ENCODE peak calls at places on chromosomes 13 and 19, in four cellular contexts. One of them, this sample, is unnamed.

GRCh38 chr19:34088292-34088691 is 84.0 kb upstream of the LSM14A start:
- DNase-seq in cardiac fibroblast: no peak
- DNase-seq in foreskin fibroblast: no peak
- DNase-seq in CD4-positive, alpha-beta T cell: no peak
- DNase-seq in this sample: no peak

GRCh38 chr13:88617176-88617575 is 946.0 kb downstream of the SLITRK5 start:
- DNase-seq in CD4-positive, alpha-beta T cell: no peak
- DNase-seq in cardiac fibroblast: no peak
- DNase-seq in foreskin fibroblast: no peak
- DNase-seq in this sample: no peak

GRCh38 chr13:25966086-25966485 is 85.7 kb downstream of the SHISA2 start:
- DNase-seq in CD4-positive, alpha-beta T cell: no peak
- DNase-seq in cardiac fibroblast: no peak
- DNase-seq in foreskin fibroblast: no peak
- DNase-seq in this sample: no peak

GRCh38 chr19:4375164-4375619 is 25.2 kb downstream of the SH3GL1 start:
- DNase-seq in CD4-positive, alpha-beta T cell: no peak
- DNase-seq in foreskin fibroblast: no peak
- DNase-seq in cardiac fibroblast: no peak
- DNase-seq in this sample: peak

GRCh38 chr13:28574617-28575142 is 79.8 kb upstream of the FLT1 start:
- DNase-seq in CD4-positive, alpha-beta T cell: no peak
- DNase-seq in foreskin fibroblast: peak
- DNase-seq in cardiac fibroblast: peak
- DNase-seq in this sample: no peak

GRCh38 chr19:8269724-8270123 is 38.4 kb downstream of the CD320 start:
- DNase-seq in cardiac fibroblast: no peak
- DNase-seq in foreskin fibroblast: no peak
- DNase-seq in CD4-positive, alpha-beta T cell: no peak
- DNase-seq in this sample: no peak

GRCh38 chr19:8615813-8616596 is 5.5 kb upstream of the ADAMTS10 start:
- DNase-seq in foreskin fibroblast: peak
- DNase-seq in cardiac fibroblast: peak
- DNase-seq in CD4-positive, alpha-beta T cell: peak
- DNase-seq in this sample: peak

GRCh38 chr13:85650613-85651012 is 148.6 kb downstream of the SLITRK6 start:
- DNase-seq in cardiac fibroblast: no peak
- DNase-seq in foreskin fibroblast: no peak
- DNase-seq in CD4-positive, alpha-beta T cell: no peak
- DNase-seq in this sample: no peak

GRCh38 chr13:36904219-36904618 is 15.8 kb downstream of the SMAD9 start:
- DNase-seq in foreskin fibroblast: no peak
- DNase-seq in cardiac fibroblast: no peak
- DNase-seq in CD4-positive, alpha-beta T cell: no peak
- DNase-seq in this sample: no peak

GRCh38 chr19:29724102-29724641 is 9.1 kb upstream of the C19orf12 start:
- DNase-seq in cardiac fibroblast: peak
- DNase-seq in foreskin fibroblast: peak
- DNase-seq in CD4-positive, alpha-beta T cell: no peak
- DNase-seq in this sample: no peak

GRCh38 chr19:49920624-49921363 is 8.2 kb upstream of the ATF5 start:
- DNase-seq in cardiac fibroblast: no peak
- DNase-seq in foreskin fibroblast: no peak
- DNase-seq in CD4-positive, alpha-beta T cell: no peak
- DNase-seq in this sample: no peak

GRCh38 chr19:46907880-46908279 is 47.1 kb downstream of the ARHGAP35 start:
- DNase-seq in CD4-positive, alpha-beta T cell: no peak
- DNase-seq in cardiac fibroblast: no peak
- DNase-seq in foreskin fibroblast: no peak
- DNase-seq in this sample: no peak

GRCh38 chr19:34577531-34578101 is 96.1 kb downstream of the WTIP start:
- DNase-seq in CD4-positive, alpha-beta T cell: no peak
- DNase-seq in foreskin fibroblast: no peak
- DNase-seq in cardiac fibroblast: no peak
- DNase-seq in this sample: no peak

GRCh38 chr13:52003551-52003950 is 7.7 kb downstream of the ATP7B start:
- DNase-seq in foreskin fibroblast: no peak
- DNase-seq in CD4-positive, alpha-beta T cell: no peak
- DNase-seq in cardiac fibroblast: no peak
- DNase-seq in this sample: no peak

GRCh38 chr19:5287066-5287465 is 53.5 kb downstream of the PTPRS start:
- DNase-seq in cardiac fibroblast: no peak
- DNase-seq in CD4-positive, alpha-beta T cell: no peak
- DNase-seq in foreskin fibroblast: no peak
- DNase-seq in this sample: no peak

GRCh38 chr13:84864341-84864740 is 934.9 kb downstream of the SLITRK6 start:
- DNase-seq in CD4-positive, alpha-beta T cell: no peak
- DNase-seq in foreskin fibroblast: no peak
- DNase-seq in cardiac fibroblast: no peak
- DNase-seq in this sample: no peak

GRCh38 chr19:46746281-46746965 is at the start of gene STRN4:
- DNase-seq in cardiac fibroblast: peak
- DNase-seq in CD4-positive, alpha-beta T cell: peak
- DNase-seq in foreskin fibroblast: peak
- DNase-seq in this sample: no peak

GRCh38 chr19:55255618-55256423 is 3.0 kb downstream of the PPP6R1 start:
- DNase-seq in CD4-positive, alpha-beta T cell: peak
- DNase-seq in foreskin fibroblast: no peak
- DNase-seq in cardiac fibroblast: peak
- DNase-seq in this sample: no peak

GRCh38 chr19:19821366-19822147 is at the start of gene ZNF506:
- DNase-seq in CD4-positive, alpha-beta T cell: peak
- DNase-seq in foreskin fibroblast: peak
- DNase-seq in cardiac fibroblast: peak
- DNase-seq in this sample: peak

GRCh38 chr19:15265849-15266248 is 33.6 kb upstream of the EPHX3 start:
- DNase-seq in cardiac fibroblast: peak
- DNase-seq in CD4-positive, alpha-beta T cell: no peak
- DNase-seq in foreskin fibroblast: peak
- DNase-seq in this sample: no peak

GRCh38 chr13:75161804-75162203 is 320.2 kb downstream of the TBC1D4 start:
- DNase-seq in foreskin fibroblast: no peak
- DNase-seq in CD4-positive, alpha-beta T cell: no peak
- DNase-seq in cardiac fibroblast: no peak
- DNase-seq in this sample: no peak

DNA sequence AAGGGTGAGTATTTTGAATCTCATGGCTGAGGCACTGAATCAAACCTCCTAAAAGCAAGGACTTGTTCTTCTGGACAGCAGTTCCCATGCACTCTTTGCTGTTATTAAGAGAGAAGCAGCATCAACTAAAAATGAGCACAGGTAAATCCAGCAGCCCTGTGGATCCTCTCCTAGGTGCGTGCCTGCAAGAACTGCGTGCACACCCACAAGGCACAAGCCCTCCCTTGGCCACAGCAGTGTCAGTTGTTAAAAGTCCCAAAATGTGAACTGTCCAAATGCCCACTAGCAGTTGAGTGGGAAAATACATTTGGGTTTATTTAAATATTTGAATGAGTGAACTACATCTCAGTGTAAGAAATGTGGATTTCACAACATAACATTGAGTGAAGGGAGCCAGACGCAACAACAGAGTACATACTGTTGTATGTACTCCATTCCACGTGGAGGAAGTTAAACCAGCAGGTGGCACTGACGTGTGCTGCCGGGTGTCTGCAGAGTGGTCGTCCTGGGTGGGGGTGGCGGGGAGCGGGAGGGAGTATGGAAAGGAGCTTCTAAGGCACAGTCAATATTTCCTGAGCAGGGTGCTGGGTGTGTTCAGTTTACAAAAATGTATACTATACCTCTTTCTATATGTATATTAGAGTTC is 266.4 kb downstream of the NALCN start:
- DNase-seq in CD4-positive, alpha-beta T cell: no peak
- DNase-seq in foreskin fibroblast: peak
- DNase-seq in cardiac fibroblast: peak
- DNase-seq in this sample: no peak
- TF ChIP-seq CTCF in CD4-positive, alpha-beta T cell: no peak
- TF ChIP-seq CTCF in foreskin fibroblast: peak
- TF ChIP-seq CTCF in cardiac fibroblast: peak
- TF ChIP-seq CTCF in this sample: peak

DNA sequence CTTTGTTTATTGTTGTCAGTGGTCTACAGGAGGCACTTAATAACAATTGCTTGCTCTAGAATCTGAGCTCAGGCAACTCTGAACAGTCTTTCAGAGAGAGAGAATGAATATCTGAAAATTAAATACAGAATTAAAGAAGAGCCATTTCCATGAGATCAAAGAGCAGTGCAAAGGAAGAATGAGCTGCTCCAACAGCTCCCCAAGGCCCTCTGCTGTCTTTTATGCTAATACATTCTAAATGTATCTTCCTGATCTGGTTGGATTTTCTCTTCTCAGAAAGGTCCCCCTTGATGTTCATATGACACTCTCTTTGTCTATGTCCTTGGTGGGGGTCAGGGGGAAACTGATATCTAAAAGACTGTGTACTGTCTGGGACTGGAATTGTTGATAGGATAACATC is 1029.6 kb downstream of the PCDH9 start:
- DNase-seq in cardiac fibroblast: peak
- DNase-seq in foreskin fibroblast: peak
- DNase-seq in CD4-positive, alpha-beta T cell: no peak
- DNase-seq in this sample: no peak
- TF ChIP-seq CTCF in cardiac fibroblast: peak
- TF ChIP-seq CTCF in foreskin fibroblast: no peak
- TF ChIP-seq CTCF in CD4-positive, alpha-beta T cell: no peak
- TF ChIP-seq CTCF in this sample: no peak

DNA sequence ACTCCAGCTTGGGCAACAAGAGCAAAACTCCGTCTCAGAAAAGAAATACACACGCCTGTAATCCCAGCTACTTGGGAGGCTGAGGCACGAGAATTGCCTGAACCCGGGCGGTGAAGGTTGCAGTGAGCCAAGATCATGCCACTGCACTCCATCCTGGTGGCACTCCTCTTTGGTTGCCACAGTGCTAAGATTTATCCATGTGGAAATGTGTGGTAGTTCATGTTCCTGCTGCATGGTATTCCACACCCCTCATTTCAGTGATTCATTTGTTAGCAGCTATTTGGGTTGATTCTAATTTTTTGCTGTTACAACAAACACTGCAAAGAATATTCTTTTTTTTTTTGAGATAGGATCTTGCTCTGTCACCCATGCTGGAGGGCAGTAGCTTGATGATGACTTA is 12.1 kb downstream of the IFNL3 start:
- DNase-seq in foreskin fibroblast: no peak
- DNase-seq in cardiac fibroblast: no peak
- DNase-seq in CD4-positive, alpha-beta T cell: no peak
- DNase-seq in this sample: no peak
- TF ChIP-seq CTCF in foreskin fibroblast: no peak
- TF ChIP-seq CTCF in cardiac fibroblast: no peak
- TF ChIP-seq CTCF in CD4-positive, alpha-beta T cell: no peak
- TF ChIP-seq CTCF in this sample: no peak

GRCh38 chr19:2231621-2232221 is 4.4 kb downstream of the PLEKHJ1 start:
- DNase-seq in foreskin fibroblast: no peak
- DNase-seq in CD4-positive, alpha-beta T cell: no peak
- DNase-seq in cardiac fibroblast: no peak
- DNase-seq in this sample: no peak
- TF ChIP-seq CTCF in foreskin fibroblast: no peak
- TF ChIP-seq CTCF in CD4-positive, alpha-beta T cell: no peak
- TF ChIP-seq CTCF in cardiac fibroblast: no peak
- TF ChIP-seq CTCF in this sample: no peak

DNA sequence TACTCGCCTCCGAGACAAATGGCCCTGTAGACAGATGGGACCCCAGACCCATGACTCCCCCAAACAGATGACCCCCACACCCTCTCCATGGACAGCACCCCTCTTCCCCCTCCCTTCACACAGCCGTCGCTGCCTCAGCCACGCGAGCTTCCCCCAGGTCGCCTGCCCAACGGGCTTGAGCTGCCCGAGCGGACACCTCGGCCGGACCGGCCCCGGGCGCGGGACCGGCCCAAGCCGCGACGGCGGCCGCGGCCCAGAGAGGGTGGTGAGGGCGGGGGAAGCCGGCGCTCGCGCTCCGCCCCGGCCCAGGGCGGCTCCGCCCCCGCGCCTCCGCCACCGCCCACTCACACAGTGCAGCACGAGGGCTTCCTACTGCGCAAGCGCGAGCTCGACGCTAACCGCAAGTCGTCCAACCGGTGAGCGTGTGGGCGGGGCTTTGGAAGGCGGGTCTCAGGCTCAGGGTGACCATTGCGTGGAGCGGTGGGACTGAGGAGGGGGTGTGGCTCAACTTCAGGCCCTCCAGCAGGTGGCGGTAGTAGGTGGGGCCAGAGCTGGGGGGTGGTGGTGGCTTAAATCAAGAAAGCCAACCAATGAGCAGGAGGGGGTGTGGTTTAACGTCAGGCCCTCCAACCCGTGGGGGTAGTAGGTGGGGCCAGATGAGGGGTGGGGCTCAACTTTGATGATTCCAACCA is 6.2 kb upstream of the SHKBP1 start:
- DNase-seq in cardiac fibroblast: peak
- DNase-seq in CD4-positive, alpha-beta T cell: peak
- DNase-seq in foreskin fibroblast: peak
- DNase-seq in this sample: peak
- TF ChIP-seq CTCF in cardiac fibroblast: peak
- TF ChIP-seq CTCF in CD4-positive, alpha-beta T cell: no peak
- TF ChIP-seq CTCF in foreskin fibroblast: no peak
- TF ChIP-seq CTCF in this sample: no peak

DNA sequence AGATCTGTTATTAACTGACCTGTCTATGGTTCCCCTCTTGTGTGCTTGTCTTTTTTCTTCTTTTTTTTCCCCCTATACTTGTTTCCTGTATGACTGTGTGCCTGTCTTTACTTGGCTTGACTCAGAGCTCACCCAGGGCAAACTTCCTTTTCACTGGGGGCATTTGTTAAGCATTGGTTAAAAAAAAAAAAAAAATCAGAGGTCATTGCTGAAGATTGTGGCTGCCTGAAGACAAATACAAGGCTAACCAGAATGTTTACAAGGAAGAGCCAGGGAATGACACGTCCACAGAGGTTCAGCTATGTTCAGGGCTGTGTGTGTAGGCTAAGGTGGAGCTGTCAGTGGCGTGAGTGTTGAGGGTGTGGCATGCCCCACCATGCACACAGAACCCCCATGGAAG is 47.1 kb downstream of the LNX2 start:
- DNase-seq in foreskin fibroblast: peak
- DNase-seq in cardiac fibroblast: peak
- DNase-seq in CD4-positive, alpha-beta T cell: no peak
- DNase-seq in this sample: peak
- TF ChIP-seq CTCF in foreskin fibroblast: no peak
- TF ChIP-seq CTCF in cardiac fibroblast: no peak
- TF ChIP-seq CTCF in CD4-positive, alpha-beta T cell: no peak
- TF ChIP-seq CTCF in this sample: no peak

GRCh38 chr13:49791214-49791752 is 1.2 kb downstream of the KPNA3 start:
- DNase-seq in cardiac fibroblast: peak
- DNase-seq in foreskin fibroblast: no peak
- DNase-seq in CD4-positive, alpha-beta T cell: no peak
- DNase-seq in this sample: peak
- TF ChIP-seq CTCF in cardiac fibroblast: no peak
- TF ChIP-seq CTCF in foreskin fibroblast: peak
- TF ChIP-seq CTCF in CD4-positive, alpha-beta T cell: no peak
- TF ChIP-seq CTCF in this sample: no peak

GRCh38 chr19:9945319-9945966 is 9.1 kb upstream of the OLFM2 start:
- DNase-seq in CD4-positive, alpha-beta T cell: no peak
- DNase-seq in cardiac fibroblast: peak
- DNase-seq in foreskin fibroblast: peak
- DNase-seq in this sample: no peak
- TF ChIP-seq CTCF in CD4-positive, alpha-beta T cell: no peak
- TF ChIP-seq CTCF in cardiac fibroblast: no peak
- TF ChIP-seq CTCF in foreskin fibroblast: peak
- TF ChIP-seq CTCF in this sample: no peak

This sample was measured in PC-9.